ENCODE peak calls at places on chromosomes 5 and 9, in seven cellular contexts. One of them, this sample, is unnamed.
A peak's percentile ranks its signal among the peaks of the same experiment; 100 is the strongest.

GRCh38 chr9:6224393-6225154 is 9.0 kb downstream of the IL33 start:
- DNase-seq in HL-60: no peak
- DNase-seq in Panc1: no peak
- DNase-seq in GM23338: no peak
- DNase-seq in breast epithelium: no peak
- DNase-seq in SK-N-SH: no peak
- DNase-seq in HCT116: no peak
- DNase-seq in this sample: no peak

GRCh38 chr5:16642896-16643295 is 26.1 kb upstream of the RETREG1 start:
- DNase-seq in breast epithelium: no peak
- DNase-seq in SK-N-SH: no peak
- DNase-seq in HCT116: no peak
- DNase-seq in Panc1: no peak
- DNase-seq in GM23338: no peak
- DNase-seq in HL-60: no peak
- DNase-seq in this sample: no peak

GRCh38 chr9:35814106-35814840 is 569 bp downstream of the HINT2 start:
- DNase-seq in GM23338: peak; percentile 87
- DNase-seq in breast epithelium: peak; percentile 70
- DNase-seq in SK-N-SH: peak; percentile 69
- DNase-seq in HCT116: no peak
- DNase-seq in HL-60: peak; percentile 65
- DNase-seq in Panc1: no peak
- DNase-seq in this sample: peak; percentile 74

GRCh38 chr9:121537283-121537682 is 37.6 kb upstream of the GGTA1 start:
- DNase-seq in HL-60: no peak
- DNase-seq in breast epithelium: no peak
- DNase-seq in Panc1: no peak
- DNase-seq in HCT116: no peak
- DNase-seq in GM23338: no peak
- DNase-seq in SK-N-SH: no peak
- DNase-seq in this sample: peak; percentile 33

GRCh38 chr9:121568541-121569265 is 69.1 kb upstream of the GGTA1 start:
- DNase-seq in HL-60: no peak
- DNase-seq in breast epithelium: no peak
- DNase-seq in GM23338: no peak
- DNase-seq in HCT116: no peak
- DNase-seq in Panc1: no peak
- DNase-seq in SK-N-SH: peak; percentile 56
- DNase-seq in this sample: no peak

GRCh38 chr5:176578391-176578808 is 29.3 kb downstream of the CDHR2 start:
- DNase-seq in GM23338: peak; percentile 95
- DNase-seq in SK-N-SH: peak; percentile 77
- DNase-seq in HL-60: no peak
- DNase-seq in Panc1: no peak
- DNase-seq in breast epithelium: peak; percentile 84
- DNase-seq in HCT116: peak; percentile 83
- DNase-seq in this sample: peak; percentile 80

GRCh38 chr5:96572864-96573512 is 89.2 kb upstream of the CAST start:
- DNase-seq in HCT116: no peak
- DNase-seq in HL-60: no peak
- DNase-seq in breast epithelium: no peak
- DNase-seq in SK-N-SH: no peak
- DNase-seq in GM23338: no peak
- DNase-seq in Panc1: peak; percentile 75
- DNase-seq in this sample: no peak

GRCh38 chr5:79935992-79936643 is 54.9 kb downstream of the MTX3 start:
- DNase-seq in HCT116: no peak
- DNase-seq in GM23338: no peak
- DNase-seq in SK-N-SH: no peak
- DNase-seq in HL-60: no peak
- DNase-seq in Panc1: no peak
- DNase-seq in breast epithelium: no peak
- DNase-seq in this sample: no peak

GRCh38 chr9:87748895-87749294 is 23.0 kb downstream of the CTSL start:
- DNase-seq in HCT116: no peak
- DNase-seq in SK-N-SH: no peak
- DNase-seq in breast epithelium: no peak
- DNase-seq in HL-60: no peak
- DNase-seq in Panc1: no peak
- DNase-seq in GM23338: no peak
- DNase-seq in this sample: no peak

GRCh38 chr5:132500931-132501628 is 10.5 kb upstream of the IRF1 start:
- DNase-seq in breast epithelium: no peak
- DNase-seq in SK-N-SH: peak; percentile 82
- DNase-seq in GM23338: peak; percentile 82
- DNase-seq in HCT116: no peak
- DNase-seq in HL-60: peak; percentile 63
- DNase-seq in Panc1: no peak
- DNase-seq in this sample: peak; percentile 73

GRCh38 chr9:127561491-127562270 is 50.4 kb upstream of the STXBP1 start:
- DNase-seq in SK-N-SH: no peak
- DNase-seq in Panc1: peak; percentile 93
- DNase-seq in breast epithelium: peak; percentile 90
- DNase-seq in HL-60: peak; percentile 52
- DNase-seq in HCT116: peak; percentile 97
- DNase-seq in GM23338: peak; percentile 41
- DNase-seq in this sample: peak; percentile 71

GRCh38 chr5:57431816-57432215 is 50.8 kb downstream of the ACTBL2 start:
- DNase-seq in GM23338: no peak
- DNase-seq in HL-60: no peak
- DNase-seq in Panc1: no peak
- DNase-seq in HCT116: no peak
- DNase-seq in breast epithelium: no peak
- DNase-seq in SK-N-SH: no peak
- DNase-seq in this sample: no peak

GRCh38 chr5:160054047-160054446 is 45.1 kb downstream of the TTC1 start:
- DNase-seq in GM23338: no peak
- DNase-seq in Panc1: no peak
- DNase-seq in SK-N-SH: no peak
- DNase-seq in HL-60: no peak
- DNase-seq in breast epithelium: no peak
- DNase-seq in HCT116: no peak
- DNase-seq in this sample: no peak

GRCh38 chr5:168658394-168658793 is 79.2 kb upstream of the PANK3 start:
- DNase-seq in Panc1: no peak
- DNase-seq in GM23338: no peak
- DNase-seq in HL-60: no peak
- DNase-seq in breast epithelium: no peak
- DNase-seq in SK-N-SH: peak; percentile 64
- DNase-seq in HCT116: no peak
- DNase-seq in this sample: no peak

GRCh38 chr5:74633710-74634109 is 6.8 kb downstream of the ENC1 start:
- DNase-seq in Panc1: no peak
- DNase-seq in breast epithelium: no peak
- DNase-seq in SK-N-SH: no peak
- DNase-seq in HCT116: no peak
- DNase-seq in HL-60: no peak
- DNase-seq in GM23338: no peak
- DNase-seq in this sample: no peak
- H3K27ac ChIP-seq in Panc1: peak overlapping the region; percentile 93
- H3K27ac ChIP-seq in breast epithelium: no peak overlapping the region
- H3K27ac ChIP-seq in SK-N-SH: peak overlapping the region; percentile 87
- H3K27ac ChIP-seq in HCT116: peak overlapping the region; percentile 86
- H3K27ac ChIP-seq in HL-60: no peak overlapping the region
- H3K27ac ChIP-seq in GM23338: no peak overlapping the region
- H3K27ac ChIP-seq in this sample: no peak overlapping the region

DNA sequence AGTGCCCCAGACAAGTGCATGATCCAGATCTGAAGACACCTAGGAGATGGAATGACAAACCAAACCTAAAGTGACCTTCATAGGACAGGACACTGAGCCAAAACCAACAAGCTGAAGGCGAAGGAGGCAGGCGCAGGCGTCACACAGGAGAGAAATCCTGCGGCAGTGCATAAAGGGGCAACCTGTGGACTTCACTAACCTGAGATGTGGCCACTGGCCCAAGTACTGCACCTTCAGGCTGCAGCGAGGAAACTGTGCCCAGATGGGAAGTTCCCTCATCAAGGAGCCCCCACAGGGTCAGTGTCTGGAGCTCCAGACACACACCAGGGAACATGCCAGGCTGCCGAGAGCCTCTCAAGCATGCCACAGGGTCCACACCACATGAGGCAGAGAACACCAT is 3.7 kb downstream of the IPPK start:
- DNase-seq in Panc1: no peak
- DNase-seq in HCT116: no peak
- DNase-seq in HL-60: no peak
- DNase-seq in SK-N-SH: no peak
- DNase-seq in GM23338: no peak
- DNase-seq in breast epithelium: peak; percentile 65
- DNase-seq in this sample: no peak
- TF ChIP-seq POLR2AphosphoS5 in Panc1: no peak
- TF ChIP-seq POLR2AphosphoS5 in HCT116: no peak
- TF ChIP-seq POLR2AphosphoS5 in HL-60: no peak
- TF ChIP-seq POLR2AphosphoS5 in SK-N-SH: no peak
- TF ChIP-seq POLR2AphosphoS5 in GM23338: no peak
- TF ChIP-seq POLR2AphosphoS5 in breast epithelium: no peak
- TF ChIP-seq POLR2AphosphoS5 in this sample: no peak

DNA sequence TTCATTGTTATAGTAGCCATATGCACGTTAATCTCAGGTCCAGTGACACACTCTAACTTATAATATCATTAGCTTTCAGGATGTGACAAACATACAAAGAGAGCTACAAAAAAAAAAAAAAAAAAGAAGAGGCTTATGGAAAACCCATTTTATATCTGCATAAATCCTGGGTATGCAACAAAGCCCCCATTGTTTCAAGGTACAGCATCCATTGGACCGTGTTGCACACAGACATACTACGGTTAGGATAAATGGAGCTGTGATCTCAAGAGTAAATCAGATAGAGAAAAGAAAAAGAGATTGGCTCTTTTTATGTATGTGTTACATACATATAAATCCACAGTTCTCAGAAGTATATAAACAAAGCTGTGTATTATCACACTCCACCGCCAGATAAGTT is 304.4 kb downstream of the SEMA5A start:
- DNase-seq in Panc1: no peak
- DNase-seq in HL-60: no peak
- DNase-seq in HCT116: no peak
- DNase-seq in GM23338: no peak
- DNase-seq in SK-N-SH: no peak
- DNase-seq in breast epithelium: no peak
- DNase-seq in this sample: no peak
- H3K27ac ChIP-seq in Panc1: no peak overlapping the region
- H3K27ac ChIP-seq in HL-60: no peak overlapping the region
- H3K27ac ChIP-seq in HCT116: no peak overlapping the region
- H3K27ac ChIP-seq in GM23338: no peak overlapping the region
- H3K27ac ChIP-seq in SK-N-SH: no peak overlapping the region
- H3K27ac ChIP-seq in breast epithelium: no peak overlapping the region
- H3K27ac ChIP-seq in this sample: no peak overlapping the region

GRCh38 chr5:126384985-126385384 is 38.2 kb upstream of the GRAMD2B start:
- DNase-seq in GM23338: no peak
- DNase-seq in SK-N-SH: no peak
- DNase-seq in breast epithelium: no peak
- DNase-seq in HCT116: no peak
- DNase-seq in HL-60: no peak
- DNase-seq in Panc1: no peak
- DNase-seq in this sample: no peak

GRCh38 chr5:126383755-126384154 is 39.5 kb upstream of the GRAMD2B start:
- DNase-seq in breast epithelium: no peak
- DNase-seq in HL-60: no peak
- DNase-seq in SK-N-SH: no peak
- DNase-seq in HCT116: no peak
- DNase-seq in Panc1: no peak
- DNase-seq in GM23338: no peak
- DNase-seq in this sample: no peak

GRCh38 chr5:126386146-126386545 is 37.1 kb upstream of the GRAMD2B start:
- DNase-seq in HL-60: no peak
- DNase-seq in Panc1: no peak
- DNase-seq in SK-N-SH: no peak
- DNase-seq in breast epithelium: no peak
- DNase-seq in HCT116: no peak
- DNase-seq in GM23338: no peak
- DNase-seq in this sample: no peak

GRCh38 chr5:126385509-126385908 is 37.7 kb upstream of the GRAMD2B start:
- DNase-seq in SK-N-SH: no peak
- DNase-seq in HCT116: no peak
- DNase-seq in HL-60: no peak
- DNase-seq in GM23338: no peak
- DNase-seq in Panc1: no peak
- DNase-seq in breast epithelium: no peak
- DNase-seq in this sample: no peak

DNA sequence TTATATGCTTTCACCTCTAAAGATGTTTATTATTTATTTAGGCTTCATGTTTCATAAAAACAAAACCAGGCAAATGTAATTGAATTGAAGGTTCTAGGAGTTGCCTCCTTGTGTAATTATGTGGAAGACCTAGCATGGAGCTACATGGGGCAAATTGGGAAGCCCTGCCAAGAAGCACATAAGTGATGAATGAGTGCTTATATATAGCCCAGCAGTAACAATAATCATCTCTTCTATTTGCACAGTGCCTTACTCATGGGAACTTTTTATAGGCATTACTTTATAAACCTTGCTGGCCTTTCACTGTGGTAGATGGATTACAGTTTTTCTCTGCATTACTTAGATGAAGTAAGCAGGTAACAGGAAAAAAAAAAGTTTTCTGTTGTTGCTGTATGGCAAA is 40.0 kb upstream of the GRAMD2B start:
- DNase-seq in GM23338: no peak
- DNase-seq in SK-N-SH: no peak
- DNase-seq in HL-60: no peak
- DNase-seq in breast epithelium: no peak
- DNase-seq in HCT116: no peak
- DNase-seq in Panc1: no peak
- DNase-seq in this sample: no peak
- TF ChIP-seq POLR2AphosphoS5 in GM23338: no peak
- TF ChIP-seq POLR2AphosphoS5 in SK-N-SH: no peak
- TF ChIP-seq POLR2AphosphoS5 in HL-60: no peak
- TF ChIP-seq POLR2AphosphoS5 in breast epithelium: no peak
- TF ChIP-seq POLR2AphosphoS5 in HCT116: no peak
- TF ChIP-seq POLR2AphosphoS5 in Panc1: no peak
- TF ChIP-seq POLR2AphosphoS5 in this sample: no peak

DNA sequence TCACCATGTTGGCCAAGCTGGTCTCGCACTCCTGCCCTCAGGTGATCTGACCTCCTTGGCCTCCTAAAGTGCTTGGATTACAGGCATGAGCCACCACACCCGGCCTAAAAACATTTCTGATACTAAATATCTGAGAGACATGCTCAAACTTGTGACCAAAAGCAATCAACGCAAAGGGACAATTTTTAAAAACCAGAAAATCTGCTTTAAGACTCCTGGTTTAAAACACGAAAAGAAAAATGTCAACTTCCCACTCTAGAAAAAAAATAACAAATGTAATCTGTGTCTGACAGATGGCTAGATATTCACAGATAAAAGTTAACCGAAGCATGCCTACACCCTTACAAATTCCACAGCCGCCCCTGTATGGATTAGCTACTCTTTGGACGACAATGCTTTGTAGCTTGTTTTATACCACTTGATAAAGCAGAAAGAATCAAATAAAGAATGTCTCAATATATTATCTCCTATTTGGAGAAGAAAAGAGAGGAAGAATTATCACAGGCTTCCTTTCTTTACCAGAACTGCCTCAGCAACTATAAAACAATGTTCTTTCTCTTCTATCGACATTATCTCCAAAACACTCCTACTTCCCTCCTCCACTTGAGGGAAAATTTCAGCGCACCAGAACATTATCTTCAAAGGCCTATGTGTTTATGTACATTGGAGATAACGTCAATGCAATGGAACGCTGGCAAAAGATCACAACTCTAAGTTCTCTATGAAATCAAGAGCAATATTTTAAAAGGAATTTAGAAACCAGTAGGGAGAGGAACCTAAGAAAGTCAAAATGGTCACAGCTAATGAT is 26.3 kb downstream of the CEMIP2 start:
- DNase-seq in breast epithelium: no peak
- DNase-seq in SK-N-SH: no peak
- DNase-seq in HCT116: no peak
- DNase-seq in HL-60: no peak
- DNase-seq in Panc1: no peak
- DNase-seq in GM23338: no peak
- DNase-seq in this sample: peak; percentile 42
- H3K27ac ChIP-seq in breast epithelium: no peak overlapping the region
- H3K27ac ChIP-seq in SK-N-SH: no peak overlapping the region
- H3K27ac ChIP-seq in HCT116: no peak overlapping the region
- H3K27ac ChIP-seq in HL-60: no peak overlapping the region
- H3K27ac ChIP-seq in Panc1: no peak overlapping the region
- H3K27ac ChIP-seq in GM23338: no peak overlapping the region
- H3K27ac ChIP-seq in this sample: peak overlapping the region; percentile 86